ENCODE peak calls at places on chromosomes 3 and 15, in ten cellular contexts. J is NT2/D1, F is islet precursor cell, Z is activated T-cell treated with anti-CD3 and anti-CD28 coated beads for 1 hour, Q is aorta, B is heart right ventricle, I is hypothalamus, K is upper lobe of right lung, E is left ventricle myocardium inferior, D is iris pigment epithelial cell. L is an unnamed sample.
A peak's percentile ranks its signal among the peaks of the same experiment; 100 is the strongest.

GRCh38 chr15:76682259-76682658 is 222.9 kb downstream of the SCAPER start:
- DNase-seq in J (no peak), F (no peak), Z (no peak), Q (no peak), B (peak; percentile 10), I (no peak), K (no peak), E (no peak), D (no peak), L (no peak)

GRCh38 chr15:75620776-75621536 is 4.6 kb downstream of the SNUPN start:
- DNase-seq in J (no peak), F (no peak), Z (no peak), Q (peak; percentile 93), B (peak; percentile 60), I (peak; percentile 17), K (peak; percentile 76), E (peak; percentile 77), D (peak; percentile 95), L (no peak)

GRCh38 chr3:186002884-186003472 is 65.2 kb upstream of the TRA2B start:
- DNase-seq in J (peak; percentile 38), F (peak; percentile 62), Z (no peak), Q (no peak), B (no peak), I (no peak), K (no peak), E (no peak), D (peak; percentile 24), L (no peak)

GRCh38 chr3:105608623-105609022 is 241.9 kb downstream of the ALCAM start:
- DNase-seq in J (no peak), F (peak; percentile 67), Z (no peak), Q (no peak), B (peak; percentile 28), I (no peak), K (no peak), E (peak; percentile 25), D (no peak), L (no peak)

GRCh38 chr3:57855281-57855680 is 99.2 kb downstream of the SLMAP start:
- DNase-seq in J (no peak), F (no peak), Z (no peak), Q (no peak), B (no peak), I (no peak), K (no peak), E (no peak), D (peak; percentile 74), L (no peak)

GRCh38 chr15:68224546-68225250 is 4.8 kb downstream of the CLN6 start:
- DNase-seq in J (no peak), F (no peak), Z (no peak), Q (peak; percentile 41), B (no peak), I (no peak), K (no peak), E (no peak), D (no peak), L (no peak)

GRCh38 chr3:121941592-121941991 is 47.4 kb downstream of the SLC15A2 start:
- DNase-seq in J (no peak), F (no peak), Z (no peak), Q (no peak), B (no peak), I (no peak), K (no peak), E (no peak), D (no peak), L (no peak)

GRCh38 chr3:38190481-38190881 is 25.1 kb downstream of the OXSR1 start:
- DNase-seq in J (no peak), F (no peak), Z (no peak), Q (no peak), B (no peak), I (no peak), K (no peak), E (no peak), D (no peak), L (no peak)

GRCh38 chr3:24318668-24319287 is 175.9 kb downstream of the THRB start:
- DNase-seq in J (no peak), F (peak; percentile 63), Z (no peak), Q (no peak), B (no peak), I (no peak), K (no peak), E (no peak), D (peak; percentile 85), L (no peak)

GRCh38 chr3:151308089-151308488 is 8.5 kb downstream of the GPR87 start:
- DNase-seq in J (no peak), F (no peak), Z (no peak), Q (no peak), B (no peak), I (no peak), K (no peak), E (no peak), D (peak; percentile 62), L (no peak)

GRCh38 chr3:124763644-124764358 is 33.5 kb downstream of the UMPS start:
- DNase-seq in J (no peak), F (peak; percentile 82), Z (no peak), Q (peak; percentile 52), B (no peak), I (no peak), K (no peak), E (no peak), D (no peak), L (no peak)

GRCh38 chr3:104519968-104520655 is 846.6 kb upstream of the ALCAM start:
- DNase-seq in J (no peak), F (no peak), Z (no peak), Q (no peak), B (no peak), I (no peak), K (no peak), E (no peak), D (no peak), L (no peak)

GRCh38 chr3:119664370-119664769 is 4.0 kb upstream of the POPDC2 start:
- DNase-seq in J (no peak), F (no peak), Z (no peak), Q (no peak), B (no peak), I (no peak), K (no peak), E (no peak), D (peak; percentile 17), L (no peak)

GRCh38 chr15:35460616-35461015 is 85.3 kb downstream of the DPH6 start:
- DNase-seq in J (no peak), F (no peak), Z (no peak), Q (no peak), B (no peak), I (no peak), K (no peak), E (no peak), D (no peak), L (no peak)

GRCh38 chr3:99640214-99640851 is 1.9 kb downstream of the COL8A1 start:
- DNase-seq in J (no peak), F (no peak), Z (no peak), Q (no peak), B (no peak), I (no peak), K (no peak), E (no peak), D (peak; percentile 81), L (no peak)

GRCh38 chr15:75195122-75195765 is 6.4 kb upstream of the C15orf39 start:
- DNase-seq in J (no peak), F (peak; percentile 76), Z (no peak), Q (no peak), B (peak; percentile 63), I (peak; percentile 65), K (no peak), E (no peak), D (no peak), L (no peak)